ENCODE peak calls at places on chromosomes 2 and 18, in five cellular contexts. Y is coronary artery, Q is cardiac muscle cell, S is keratinocyte, U is upper lobe of left lung. K is an unnamed sample.

GRCh38 chr2:3708576-3708975 is 5.2 kb downstream of the DCDC2C start:
- DNase-seq in Y (no peak), Q (no peak), U (no peak), S (no peak), K (no peak)

GRCh38 chr2:164910091-164910899 is 45.0 kb downstream of the SLC38A11 start:
- DNase-seq in Y (no peak), U (peak), S (no peak), Q (no peak), K (no peak)

GRCh38 chr2:37232131-37232933 is 874 bp downstream of the NDUFAF7 start:
- DNase-seq in Q (peak), U (peak), S (no peak), Y (no peak), K (peak)

GRCh38 chr18:49691177-49691608 is 122.1 kb downstream of the ACAA2 start:
- DNase-seq in Q (peak), S (peak), U (no peak), Y (no peak), K (no peak)

GRCh38 chr2:234763051-234763909 is 188.5 kb upstream of the SH3BP4 start:
- DNase-seq in S (no peak), Q (peak), U (no peak), Y (no peak), K (no peak)

GRCh38 chr2:231988179-231988866 is 26.8 kb downstream of the DIS3L2 start:
- DNase-seq in S (no peak), Y (no peak), Q (no peak), U (no peak), K (no peak)

GRCh38 chr2:20146401-20146800 is 78.5 kb downstream of the SDC1 start:
- DNase-seq in Y (no peak), U (no peak), S (no peak), Q (no peak), K (no peak)

GRCh38 chr2:160816916-160817315 is 323.3 kb upstream of the RBMS1 start:
- DNase-seq in Y (no peak), Q (no peak), S (no peak), U (no peak), K (no peak)

GRCh38 chr2:105038383-105039061 is 653 bp downstream of the MRPS9 start:
- DNase-seq in Y (no peak), Q (no peak), S (no peak), U (no peak), K (no peak)

GRCh38 chr2:237304763-237305514 is 109.0 kb downstream of the COL6A3 start:
- DNase-seq in U (no peak), Q (peak), Y (no peak), S (peak), K (no peak)

GRCh38 chr2:230643576-230644291 is 68.9 kb upstream of the CAB39 start:
- DNase-seq in U (peak), Q (no peak), S (no peak), Y (peak), K (peak)

GRCh38 chr2:239395524-239395923 is 5.3 kb downstream of the HDAC4 start:
- DNase-seq in S (no peak), Y (no peak), U (peak), Q (no peak), K (peak)

GRCh38 chr2:239393941-239394340 is 6.9 kb downstream of the HDAC4 start:
- DNase-seq in U (no peak), S (no peak), Q (peak), Y (no peak), K (no peak)

GRCh38 chr2:239394346-239394945 is 6.4 kb downstream of the HDAC4 start:
- DNase-seq in Y (no peak), U (no peak), Q (no peak), S (no peak), K (peak)

GRCh38 chr2:239393401-239393940 is 7.3 kb downstream of the HDAC4 start:
- DNase-seq in Q (peak), U (peak), S (no peak), Y (no peak), K (peak)

GRCh38 chr2:239394978-239395377 is 5.8 kb downstream of the HDAC4 start:
- DNase-seq in U (no peak), Y (no peak), Q (no peak), S (no peak), K (no peak)
- H3K27ac ChIP-seq in U (no peak), Y (no peak), Q (no peak), S (no peak), K (no peak)

DNA sequence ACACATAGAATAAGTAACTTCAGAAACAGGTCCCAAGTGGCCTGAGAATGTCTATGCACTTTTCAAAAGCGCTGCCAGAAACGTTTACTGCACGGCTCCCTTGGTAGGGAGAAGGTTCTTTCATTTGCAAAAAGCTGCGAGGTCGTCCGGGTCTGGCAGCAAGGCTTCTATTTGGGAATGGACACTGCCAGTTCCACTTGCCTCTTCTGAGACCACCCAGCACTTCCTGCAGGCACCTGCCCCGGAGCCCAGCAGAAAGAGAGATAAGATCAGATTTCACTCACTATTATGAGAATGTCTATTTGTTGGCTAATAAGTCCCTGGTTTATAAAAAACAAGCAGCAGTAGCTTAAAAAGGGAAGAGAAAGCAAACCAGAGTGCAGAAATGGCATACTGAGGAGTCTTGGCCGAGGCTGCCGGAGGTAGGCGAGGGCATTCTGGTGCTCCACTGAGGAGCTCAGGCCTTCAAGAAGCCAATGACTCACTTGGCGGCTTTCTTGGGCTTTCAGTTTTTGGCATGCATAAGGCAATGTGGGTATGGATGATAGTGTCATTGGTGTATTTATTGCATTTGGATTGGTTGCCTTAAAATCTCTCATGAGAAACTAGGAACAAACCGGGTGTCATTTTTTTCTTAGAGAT is 119.4 kb upstream of the ARL5A start:
- DNase-seq in Y (no peak), U (peak), Q (peak), S (no peak), K (peak)
- H3K4me3 ChIP-seq in Y (peak), U (no peak), Q (no peak), S (no peak), K (peak)

GRCh38 chr2:148721520-148721931 is 77.0 kb downstream of the EPC2 start:
- DNase-seq in U (no peak), Y (no peak), Q (peak), S (no peak), K (no peak)
- H3K27ac ChIP-seq in U (no peak), Y (no peak), Q (no peak), S (no peak), K (no peak)

GRCh38 chr2:200411831-200412230 is 98.0 kb downstream of the KCTD18 start:
- DNase-seq in U (no peak), Y (no peak), S (no peak), Q (peak), K (no peak)

GRCh38 chr2:200406379-200406778 is 99.9 kb downstream of the SPATS2L start:
- DNase-seq in Q (peak), U (no peak), S (no peak), Y (no peak), K (no peak)

GRCh38 chr2:200404615-200405014 is 98.1 kb downstream of the SPATS2L start:
- DNase-seq in U (no peak), Y (no peak), Q (no peak), S (no peak), K (no peak)

GRCh38 chr2:200405599-200406298 is 99.3 kb downstream of the SPATS2L start:
- DNase-seq in S (no peak), Q (peak), U (no peak), Y (no peak), K (no peak)

GRCh38 chr2:200408428-200409311 is 101.2 kb downstream of the KCTD18 start:
- DNase-seq in Y (no peak), U (no peak), S (no peak), Q (peak), K (no peak)
- H3K4me3 ChIP-seq in Y (no peak), U (no peak), S (no peak), Q (no peak), K (no peak)

GRCh38 chr2:150859872-150860271 is 372.4 kb upstream of the RND3 start:
- DNase-seq in S (no peak), Q (no peak), U (no peak), Y (no peak), K (no peak)

GRCh38 chr2:150860301-150860700 is 372.8 kb upstream of the RND3 start:
- DNase-seq in U (no peak), Q (no peak), Y (no peak), S (no peak), K (no peak)

GRCh38 chr2:150853258-150853657 is 365.8 kb upstream of the RND3 start:
- DNase-seq in S (no peak), Q (no peak), U (no peak), Y (no peak), K (no peak)

GRCh38 chr2:150859162-150859561 is 371.7 kb upstream of the RND3 start:
- DNase-seq in Q (no peak), U (no peak), S (no peak), Y (no peak), K (no peak)

GRCh38 chr2:150856596-150857281 is 369.3 kb upstream of the RND3 start:
- DNase-seq in S (no peak), Q (no peak), Y (no peak), U (no peak), K (no peak)
- H3K27ac ChIP-seq in S (peak), Q (no peak), Y (no peak), U (no peak), K (no peak)

DNA sequence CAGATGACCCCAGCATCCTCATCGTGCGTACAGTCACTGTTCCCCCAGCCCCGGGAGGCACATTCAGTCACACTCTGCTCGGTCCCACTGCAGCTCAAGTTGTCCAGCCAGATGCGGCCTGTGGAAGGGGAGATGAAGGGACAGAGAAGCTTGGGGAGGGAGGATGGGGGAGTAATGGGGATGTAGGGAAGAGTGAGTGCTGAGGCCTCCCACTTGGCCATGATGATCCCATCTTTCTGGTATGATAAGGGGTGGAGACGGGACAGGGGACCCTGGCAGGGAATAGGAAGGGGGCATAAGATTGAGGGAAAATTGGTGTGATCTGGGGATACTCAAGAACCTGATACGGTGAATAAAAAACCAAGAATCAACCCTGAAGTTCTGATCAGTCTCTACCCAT is 3.5 kb downstream of the LOXL3 start:
- DNase-seq in Y (no peak), U (no peak), S (no peak), Q (no peak), K (no peak)
- H3K4me3 ChIP-seq in Y (no peak), U (no peak), S (no peak), Q (no peak), K (no peak)

GRCh38 chr18:3836937-3837336 is 387.0 kb downstream of the TGIF1 start:
- DNase-seq in S (no peak), U (no peak), Q (no peak), Y (no peak), K (no peak)

GRCh38 chr18:3830604-3831003 is 380.6 kb downstream of the TGIF1 start:
- DNase-seq in Q (no peak), Y (no peak), U (no peak), S (no peak), K (no peak)

GRCh38 chr18:3836483-3836882 is 386.5 kb downstream of the TGIF1 start:
- DNase-seq in U (no peak), S (no peak), Q (no peak), Y (no peak), K (no peak)

GRCh38 chr18:3827236-3827635 is 377.3 kb downstream of the TGIF1 start:
- DNase-seq in Q (peak), Y (no peak), U (no peak), S (no peak), K (no peak)

GRCh38 chr18:3832211-3832610 is 382.2 kb downstream of the TGIF1 start:
- DNase-seq in U (no peak), Q (no peak), S (no peak), Y (no peak), K (no peak)
- H3K27ac ChIP-seq in U (no peak), Q (no peak), S (no peak), Y (no peak), K (no peak)

GRCh38 chr2:240812301-240812680 is 7.7 kb downstream of the KIF1A start:
- DNase-seq in Y (no peak), U (no peak), S (no peak), Q (no peak), K (peak)
- H3K4me3 ChIP-seq in Y (no peak), U (no peak), S (no peak), Q (no peak), K (no peak)